ENCODE peak calls at places on chromosomes 4 and X, in nine cellular contexts. W is DND-41, T is fibroblast of lung, Y is GM23338, X is GM23248, C is Karpas-422, V is hepatocyte, J is OCI-LY7, G is endothelial cell of umbilical vein. P is an unnamed sample.

GRCh38 chrX:68249401-68249831 is 183.9 kb downstream of the OPHN1 start:
- DNase-seq in W (no peak), T (no peak), Y (no peak), X (no peak), C (no peak), V (no peak), J (no peak), G (no peak), P (peak)

GRCh38 chr4:55854132-55854531 is 684 bp downstream of the EXOC1 start:
- DNase-seq in W (no peak), T (no peak), Y (no peak), X (peak), C (peak), V (peak), J (peak), G (peak), P (no peak)

GRCh38 chrX:15769300-15769954 is 20.9 kb upstream of the ZRSR2 start:
- DNase-seq in W (no peak), T (no peak), Y (peak), X (no peak), C (no peak), V (no peak), J (no peak), G (no peak), P (no peak)

GRCh38 chr4:2744576-2745270 is 11.4 kb downstream of the TNIP2 start:
- DNase-seq in W (no peak), T (no peak), Y (no peak), X (no peak), C (no peak), V (no peak), J (no peak), G (no peak), P (peak)

GRCh38 chr4:88989990-88990389 is 67.0 kb downstream of the FAM13A start:
- DNase-seq in W (no peak), T (peak), Y (no peak), X (peak), C (no peak), V (no peak), J (no peak), G (no peak), P (peak)

GRCh38 chr4:89039735-89040338 is 17.1 kb downstream of the FAM13A start:
- DNase-seq in W (no peak), T (no peak), Y (no peak), X (no peak), C (no peak), V (no peak), J (no peak), G (no peak), P (no peak)

GRCh38 chr4:165947019-165947418 is 74.0 kb downstream of the TLL1 start:
- DNase-seq in W (no peak), T (no peak), Y (no peak), X (no peak), C (no peak), V (no peak), J (no peak), G (no peak), P (no peak)

GRCh38 chr4:182531555-182532162 is 288.5 kb downstream of the TENM3 start:
- DNase-seq in W (no peak), T (peak), Y (no peak), X (peak), C (no peak), V (no peak), J (no peak), G (no peak), P (peak)

GRCh38 chrX:34341258-34341657 is 209.1 kb upstream of the FAM47A start:
- DNase-seq in W (no peak), T (no peak), Y (peak), X (no peak), C (peak), V (peak), J (no peak), G (peak), P (no peak)

GRCh38 chrX:137430984-137431475 is 134.9 kb upstream of the ZIC3 start:
- DNase-seq in W (no peak), T (no peak), Y (peak), X (no peak), C (no peak), V (no peak), J (no peak), G (no peak), P (peak)

GRCh38 chrX:386768-387575 is at the start of gene PPP2R3B:
- DNase-seq in W (peak), T (peak), Y (peak), X (peak), C (peak), V (peak), J (peak), G (peak), P (peak)
- H2AFZ ChIP-seq in W (peak), T (peak), Y (peak), X (peak), C (peak), V (peak), J (peak), G (peak), P (peak)

GRCh38 chr4:42397635-42398447 is 553 bp downstream of the SHISA3 start:
- DNase-seq in W (no peak), T (peak), Y (peak), X (peak), C (no peak), V (peak), J (peak), G (peak), P (peak)
- H2AFZ ChIP-seq in W (no peak), T (no peak), Y (peak), X (peak), C (no peak), V (peak), J (no peak), G (peak), P (no peak)

GRCh38 chr4:16082424-16083216 is 1.2 kb downstream of the PROM1 start:
- DNase-seq in W (no peak), T (peak), Y (peak), X (peak), C (no peak), V (peak), J (no peak), G (peak), P (no peak)
- H2AFZ ChIP-seq in W (no peak), T (no peak), Y (peak), X (peak), C (no peak), V (peak), J (no peak), G (peak), P (no peak)

DNA sequence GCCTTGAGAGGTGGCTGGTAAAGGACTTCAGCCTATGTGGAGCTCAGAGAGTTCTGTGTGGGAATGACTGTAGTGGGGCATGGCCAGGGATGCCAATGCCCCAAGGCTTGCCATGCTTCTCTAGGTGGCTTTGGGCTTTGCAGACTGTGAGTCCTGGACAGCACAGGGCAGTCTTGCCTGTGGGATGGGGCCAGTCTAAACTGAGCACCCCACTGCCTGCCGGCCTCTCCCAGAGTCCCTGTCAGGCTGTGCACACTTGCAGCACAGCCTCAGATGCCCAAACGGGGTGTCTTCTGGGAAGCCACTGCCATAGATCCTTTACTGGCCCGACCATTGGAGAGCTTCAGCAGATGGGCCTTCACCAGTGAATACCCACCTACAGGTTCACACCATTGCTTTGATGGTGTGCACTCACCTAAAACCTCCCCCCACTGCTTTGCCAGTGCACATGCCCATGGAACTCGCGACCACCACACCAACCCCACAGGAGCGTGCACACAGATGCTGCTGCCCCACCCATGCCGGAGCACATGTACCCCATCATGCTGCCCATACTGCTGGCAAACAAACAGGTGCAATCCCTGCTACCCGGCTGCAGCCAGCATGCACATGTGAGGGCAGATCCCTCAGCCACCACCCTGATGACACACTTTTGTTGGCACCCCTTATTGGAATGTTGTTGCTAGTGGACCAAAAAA is 97.3 kb upstream of the CNKSR2 start:
- DNase-seq in W (no peak), T (no peak), Y (no peak), X (no peak), C (no peak), V (no peak), J (no peak), G (no peak), P (no peak)
- H2AFZ ChIP-seq in W (no peak), T (no peak), Y (no peak), X (no peak), C (no peak), V (no peak), J (no peak), G (no peak), P (no peak)

DNA sequence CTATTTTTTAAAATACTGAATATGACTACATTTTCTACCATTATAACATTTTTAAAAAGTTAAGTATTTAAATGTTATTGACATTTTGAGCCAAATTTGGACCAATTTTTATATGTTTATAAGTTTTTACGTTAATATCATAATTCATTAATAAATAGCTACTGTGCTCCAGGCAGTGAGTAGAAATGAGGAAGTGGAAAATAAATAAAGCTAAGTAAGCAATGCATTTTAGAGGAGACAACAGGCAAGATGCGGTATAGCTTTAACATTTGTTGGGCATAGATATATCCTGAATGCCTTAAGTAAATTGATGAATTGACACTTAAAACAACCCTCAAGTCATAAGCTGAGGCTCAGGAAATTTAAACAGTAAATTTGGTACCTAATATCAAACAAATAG is 474.8 kb downstream of the PCDH10 start:
- DNase-seq in W (no peak), T (no peak), Y (no peak), X (no peak), C (no peak), V (no peak), J (no peak), G (no peak), P (no peak)
- H2AFZ ChIP-seq in W (peak), T (no peak), Y (no peak), X (no peak), C (no peak), V (peak), J (no peak), G (no peak), P (no peak)

DNA sequence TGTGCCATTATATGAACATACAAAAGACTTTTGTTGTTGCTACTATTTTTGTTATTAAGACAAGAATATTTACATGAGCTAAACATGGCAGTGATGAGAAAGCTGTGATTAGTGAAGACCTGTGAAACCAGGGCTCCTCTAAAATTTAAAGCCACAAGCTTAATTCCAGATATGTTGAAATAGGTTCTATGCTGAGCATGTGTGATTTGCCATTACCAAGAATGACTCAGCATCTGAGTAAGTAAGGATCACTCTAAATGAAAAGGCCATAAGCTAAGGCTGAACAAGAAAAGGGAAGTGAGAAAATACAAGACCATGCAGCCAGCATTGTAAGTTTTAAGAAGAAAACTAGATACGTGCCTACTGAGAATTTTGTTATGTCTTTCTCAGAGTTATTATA is 75.9 kb upstream of the CAMK2D start:
- DNase-seq in W (no peak), T (peak), Y (no peak), X (peak), C (peak), V (peak), J (peak), G (peak), P (peak)
- H2AFZ ChIP-seq in W (no peak), T (peak), Y (peak), X (peak), C (peak), V (no peak), J (peak), G (peak), P (peak)

GRCh38 chrX:1325515-1326116 is 11.0 kb upstream of the IL3RA start:
- DNase-seq in W (no peak), T (no peak), Y (no peak), X (no peak), C (no peak), V (no peak), J (no peak), G (no peak), P (no peak)
- H2AFZ ChIP-seq in W (no peak), T (no peak), Y (peak), X (no peak), C (no peak), V (no peak), J (no peak), G (no peak), P (no peak)

P was measured in osteoblast.